ENCODE peak calls at places on chromosomes 6 and 20, in six cellular contexts. W is hepatocyte; Z is substantia nigra; G is mammary epithelial cell; M is OCI-LY7; U is CD8-positive, alpha-beta T cell. O is an unnamed sample.

GRCh38 chr20:49505518-49505917 is 23.1 kb upstream of the KCNB1 start:
- DNase-seq in W (peak), U (no peak), Z (peak), G (no peak), M (no peak), O (peak)

GRCh38 chr6:127301199-127301700 is 34.6 kb downstream of the RNF146 start:
- DNase-seq in M (no peak), U (no peak), Z (no peak), G (no peak), W (no peak), O (no peak)

GRCh38 chr20:52490715-52491430 is 299.3 kb upstream of the ZFP64 start:
- DNase-seq in M (no peak), G (peak), W (peak), Z (no peak), U (no peak), O (no peak)

GRCh38 chr6:76633259-76633658 is 560.8 kb upstream of the IMPG1 start:
- DNase-seq in W (no peak), M (no peak), U (no peak), G (no peak), Z (no peak), O (no peak)

GRCh38 chr20:43751167-43752050 is 24.6 kb upstream of the GTSF1L start:
- DNase-seq in U (no peak), Z (no peak), M (peak), G (peak), W (no peak), O (no peak)

GRCh38 chr20:43383026-43383795 is 74.5 kb upstream of the SRSF6 start:
- DNase-seq in U (no peak), Z (no peak), W (no peak), M (no peak), G (no peak), O (no peak)

GRCh38 chr6:149233056-149233715 is 84.3 kb upstream of the TAB2 start:
- DNase-seq in U (peak), Z (no peak), G (peak), M (no peak), W (peak), O (no peak)

GRCh38 chr6:6736753-6737654 is 148.5 kb downstream of the LY86 start:
- DNase-seq in W (peak), Z (peak), M (no peak), G (no peak), U (no peak), O (no peak)

GRCh38 chr6:44076366-44077200 is 50.7 kb downstream of the MRPL14 start:
- DNase-seq in G (no peak), Z (no peak), U (no peak), M (peak), W (peak), O (no peak)

GRCh38 chr6:146915671-146916127 is 288.5 kb upstream of the STXBP5 start:
- DNase-seq in W (no peak), G (peak), M (no peak), Z (no peak), U (no peak), O (no peak)

GRCh38 chr6:115456848-115457247 is 603.8 kb downstream of the FRK start:
- DNase-seq in Z (no peak), G (no peak), U (no peak), M (no peak), W (no peak), O (no peak)

GRCh38 chr6:8155259-8156012 is 53.1 kb upstream of the EEF1E1 start:
- DNase-seq in G (no peak), Z (no peak), W (no peak), U (no peak), M (no peak), O (no peak)

GRCh38 chr20:17742426-17743130 is 42.8 kb downstream of the BANF2 start:
- DNase-seq in G (no peak), U (no peak), M (no peak), W (no peak), Z (no peak), O (no peak)

GRCh38 chr6:87522686-87523085 is 49.9 kb downstream of the SLC35A1 start:
- DNase-seq in G (no peak), W (no peak), Z (no peak), M (no peak), U (no peak), O (no peak)

GRCh38 chr6:122652431-122652830 is 42.2 kb downstream of the PKIB start:
- DNase-seq in U (no peak), G (peak), M (no peak), W (peak), Z (no peak), O (no peak)

GRCh38 chr20:61118429-61119224 is 133.4 kb upstream of the CDH4 start:
- DNase-seq in W (no peak), U (no peak), G (no peak), M (no peak), Z (no peak), O (no peak)

GRCh38 chr20:22381812-22382416 is 202.5 kb downstream of the FOXA2 start:
- DNase-seq in Z (no peak), G (no peak), U (no peak), W (no peak), M (no peak), O (no peak)

GRCh38 chr6:131205891-131206290 is 70.6 kb downstream of the AKAP7 start:
- DNase-seq in M (no peak), G (no peak), Z (no peak), U (no peak), W (no peak), O (no peak)

GRCh38 chr6:149871182-149871581 is 7.0 kb upstream of the LRP11 start:
- DNase-seq in M (no peak), Z (no peak), W (no peak), G (no peak), U (no peak), O (no peak)

GRCh38 chr20:19849341-19850189 is 91.5 kb downstream of the RIN2 start:
- DNase-seq in G (no peak), Z (peak), M (no peak), U (no peak), W (peak), O (peak)

GRCh38 chr6:119575721-119576120 is 226.2 kb upstream of the MAN1A1 start:
- DNase-seq in M (no peak), W (no peak), U (no peak), G (peak), Z (no peak), O (no peak)

GRCh38 chr6:27687154-27688013 is 214.5 kb upstream of the ZNF184 start:
- DNase-seq in W (peak), G (peak), U (peak), M (peak), Z (peak), O (peak)

GRCh38 chr6:101070044-101070608 is 189.0 kb upstream of the ASCC3 start:
- DNase-seq in G (no peak), M (no peak), U (no peak), W (no peak), Z (no peak), O (no peak)

GRCh38 chr6:90790696-90791095 is 203.8 kb upstream of the MAP3K7 start:
- DNase-seq in W (peak), Z (no peak), G (peak), M (no peak), U (no peak), O (no peak)

GRCh38 chr6:112618796-112619195 is 271.7 kb downstream of the RFPL4B start:
- DNase-seq in U (no peak), Z (peak), G (no peak), M (no peak), W (peak), O (no peak)

GRCh38 chr20:14790771-14791517 is 453.5 kb upstream of the FLRT3 start:
- DNase-seq in W (no peak), M (no peak), G (peak), U (no peak), Z (no peak), O (no peak)

GRCh38 chr6:28158318-28158717 is 16.6 kb downstream of the ZKSCAN8 start:
- DNase-seq in U (no peak), Z (no peak), M (no peak), G (no peak), W (no peak), O (no peak)

GRCh38 chr6:11411592-11411991 is 126.0 kb upstream of the TMEM170B start:
- DNase-seq in W (no peak), Z (no peak), M (no peak), U (no peak), G (no peak), O (no peak)

GRCh38 chr6:119612871-119613515 is 263.4 kb upstream of the MAN1A1 start:
- DNase-seq in U (no peak), Z (no peak), G (peak), M (no peak), W (no peak), O (no peak)

GRCh38 chr20:63497138-63497945 is 1.5 kb downstream of the EEF1A2 start:
- DNase-seq in M (no peak), G (no peak), W (no peak), U (no peak), Z (no peak), O (no peak)

GRCh38 chr6:1778693-1779235 is 169.0 kb downstream of the FOXC1 start:
- DNase-seq in W (no peak), G (no peak), U (no peak), M (no peak), Z (no peak), O (no peak)
- H3K27ac ChIP-seq in W (no peak), G (no peak), U (no peak), M (no peak), Z (no peak), O (no peak)

DNA sequence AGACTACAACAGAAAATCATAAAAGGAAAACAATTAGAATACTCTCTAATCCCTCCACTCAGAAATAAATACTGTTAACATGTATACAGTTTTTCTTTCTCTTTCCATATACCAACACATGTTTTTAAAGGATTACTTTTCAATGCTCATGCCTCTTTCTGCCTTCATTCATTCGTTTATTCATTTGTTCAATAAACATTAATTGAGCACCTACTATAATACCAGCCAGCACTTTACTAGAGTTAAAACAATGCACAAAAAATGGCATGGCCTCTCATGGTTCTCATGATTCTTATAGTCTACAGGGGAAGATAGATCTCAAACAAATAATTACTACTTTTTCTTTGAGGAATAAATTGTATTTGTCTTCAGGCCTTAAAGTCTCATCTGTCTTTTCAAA is 70.3 kb upstream of the RIPOR2 start:
- DNase-seq in W (no peak), U (no peak), M (no peak), G (no peak), Z (no peak), O (no peak)
- H3K27ac ChIP-seq in W (peak), U (no peak), M (no peak), G (peak), Z (peak), O (peak)

DNA sequence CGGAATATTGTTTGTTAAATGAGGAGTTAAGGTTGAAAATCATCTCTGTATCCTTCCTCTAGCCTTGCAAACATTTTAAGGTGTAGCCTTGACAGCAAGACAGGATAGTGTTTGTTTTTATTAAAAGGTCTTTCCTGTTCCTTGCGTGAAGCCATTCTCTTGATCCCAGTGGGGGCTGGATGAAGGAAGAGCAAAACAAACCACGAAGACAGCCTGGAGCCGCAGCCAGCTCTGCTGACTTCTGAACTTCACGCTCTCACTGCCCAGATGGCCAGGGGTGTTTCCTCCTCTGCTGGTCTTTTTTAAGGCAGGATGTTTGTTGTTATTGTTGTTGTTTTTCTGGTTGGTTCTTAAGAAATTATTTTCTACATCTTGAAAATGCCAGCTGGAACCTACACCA is 156.4 kb downstream of the MTHFD1L start:
- DNase-seq in M (no peak), Z (no peak), G (no peak), W (no peak), U (no peak), O (no peak)
- H3K27ac ChIP-seq in M (no peak), Z (no peak), G (no peak), W (no peak), U (no peak), O (no peak)

GRCh38 chr6:3405679-3406078 is 51.2 kb downstream of the SLC22A23 start:
- DNase-seq in W (peak), U (no peak), Z (no peak), M (no peak), G (peak), O (no peak)
- H3K27ac ChIP-seq in W (peak), U (no peak), Z (no peak), M (no peak), G (no peak), O (no peak)

DNA sequence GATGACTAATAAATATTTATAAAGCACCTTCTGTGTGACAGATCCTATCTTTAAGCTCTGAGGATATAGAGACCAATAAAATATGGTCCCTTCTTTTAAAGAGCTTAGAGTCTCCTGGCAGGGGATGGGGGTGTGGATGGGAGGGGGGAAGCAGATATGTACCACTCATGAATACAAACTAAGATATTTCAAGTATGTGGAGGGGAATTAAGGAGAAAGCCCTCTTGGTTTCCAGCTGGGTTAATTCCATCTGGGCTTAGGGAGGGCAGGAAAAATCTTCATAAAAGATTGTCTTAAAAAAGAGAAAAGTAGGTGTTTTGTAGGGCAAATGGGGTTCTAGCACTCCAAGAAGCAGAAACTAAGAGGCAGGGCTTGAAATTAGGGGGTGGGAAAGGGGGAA is 21.6 kb upstream of the FBXO9 start:
- DNase-seq in U (no peak), Z (no peak), W (no peak), M (no peak), G (no peak), O (no peak)
- H3K27ac ChIP-seq in U (no peak), Z (no peak), W (no peak), M (no peak), G (peak), O (no peak)

GRCh38 chr6:45783716-45784115 is 231.9 kb downstream of the CLIC5 start:
- DNase-seq in Z (no peak), G (peak), U (no peak), W (no peak), M (no peak), O (no peak)

GRCh38 chr6:45775026-45775697 is 240.5 kb downstream of the CLIC5 start:
- DNase-seq in M (no peak), W (no peak), Z (no peak), G (no peak), U (no peak), O (no peak)

GRCh38 chr6:45786243-45786795 is 229.3 kb downstream of the CLIC5 start:
- DNase-seq in G (no peak), W (no peak), M (no peak), U (no peak), Z (no peak), O (no peak)

GRCh38 chr6:45784250-45784649 is 231.4 kb downstream of the CLIC5 start:
- DNase-seq in G (no peak), Z (no peak), U (no peak), W (no peak), M (no peak), O (no peak)

DNA sequence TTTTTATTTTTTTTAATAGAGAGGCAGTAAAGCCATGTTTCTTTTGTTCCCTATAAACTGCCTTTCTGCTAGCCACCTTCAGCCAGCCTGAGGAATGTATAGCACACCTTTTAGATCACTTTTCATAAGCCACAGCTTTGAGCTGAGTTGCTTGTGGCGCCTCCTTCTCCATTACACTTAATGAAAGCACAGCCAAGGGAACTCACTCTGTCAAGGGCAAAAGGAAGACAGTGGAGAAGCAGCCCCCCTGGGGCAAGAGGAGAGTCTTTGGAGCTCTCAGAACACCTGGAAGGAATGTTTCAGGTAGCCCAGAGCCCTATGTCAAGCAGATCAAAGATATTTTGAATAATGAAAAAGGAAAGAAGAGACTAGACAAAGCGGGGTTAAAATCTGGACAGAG is 235.1 kb downstream of the CLIC5 start:
- DNase-seq in G (no peak), U (no peak), W (no peak), Z (no peak), M (no peak), O (no peak)
- H3K27ac ChIP-seq in G (no peak), U (no peak), W (no peak), Z (no peak), M (no peak), O (no peak)

GRCh38 chr6:21915707-21916399 is 322.3 kb downstream of the SOX4 start:
- DNase-seq in M (no peak), U (no peak), W (no peak), Z (no peak), G (peak), O (no peak)
- H3K27ac ChIP-seq in M (no peak), U (no peak), W (no peak), Z (no peak), G (no peak), O (no peak)

DNA sequence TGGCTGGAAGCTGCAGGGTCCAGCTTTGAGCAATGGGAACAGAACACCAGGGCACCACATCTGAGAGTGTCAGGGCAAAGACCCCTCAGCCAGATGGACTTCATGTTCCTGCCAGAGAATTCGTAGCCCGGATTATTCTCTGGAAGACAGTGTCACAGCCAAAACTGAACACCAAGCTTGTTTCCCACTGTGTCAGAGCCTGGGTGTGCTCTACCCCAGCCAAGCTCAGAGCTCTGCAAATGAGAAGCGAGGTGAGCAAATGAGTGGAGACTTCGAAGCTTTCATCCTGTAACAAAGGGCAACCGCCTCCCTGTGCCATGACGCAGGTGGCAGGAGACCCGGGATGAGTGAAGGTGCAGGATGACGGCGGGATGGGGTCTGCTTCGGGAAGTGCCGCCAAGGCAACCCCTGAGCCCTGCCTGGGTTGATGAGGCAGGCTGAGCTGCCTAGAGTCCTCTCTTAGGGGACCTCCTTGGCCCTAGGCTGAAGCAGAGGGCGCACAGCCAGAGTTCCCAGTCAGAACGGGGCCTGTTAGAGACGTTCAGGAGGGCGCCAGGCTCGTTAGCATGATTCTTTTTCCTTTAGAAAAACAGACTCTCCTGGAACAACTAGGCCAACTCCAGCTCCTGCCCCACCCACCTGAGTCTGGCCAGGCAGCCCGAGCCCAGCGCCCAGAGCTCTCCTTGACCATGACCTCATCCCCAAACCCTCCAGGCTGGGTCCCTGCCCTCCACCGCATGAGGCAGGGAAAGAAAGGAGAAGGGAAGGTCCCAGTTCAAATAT is 187.7 kb downstream of the SOD2 start:
- DNase-seq in G (no peak), U (no peak), Z (no peak), W (no peak), M (no peak), O (no peak)
- H3K27ac ChIP-seq in G (no peak), U (no peak), Z (no peak), W (no peak), M (no peak), O (peak)

DNA sequence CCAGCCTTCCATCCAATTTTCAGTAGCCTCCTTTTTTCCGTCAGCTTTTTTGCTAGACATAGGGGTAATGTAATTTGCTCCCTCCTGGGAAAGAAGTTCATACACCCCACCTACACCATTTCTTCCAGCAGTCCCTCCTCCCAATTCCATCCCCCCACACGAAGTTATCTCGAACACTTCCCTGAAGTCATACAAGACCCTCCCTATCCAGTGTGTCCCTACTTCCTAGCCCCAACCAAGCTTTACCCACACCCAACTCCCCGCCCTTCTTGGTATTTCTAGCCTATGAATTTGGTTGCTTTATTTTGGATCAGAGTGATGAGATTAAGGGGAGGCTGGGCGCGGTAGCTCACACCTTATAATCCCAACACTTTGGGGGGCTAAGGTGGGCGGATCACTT is 1.0 kb downstream of the UBE2C start:
- DNase-seq in G (no peak), W (no peak), Z (no peak), M (no peak), U (no peak), O (no peak)
- H3K27ac ChIP-seq in G (peak), W (no peak), Z (no peak), M (peak), U (no peak), O (no peak)

GRCh38 chr20:25280051-25280573 is 32.2 kb downstream of the PYGB start:
- DNase-seq in G (no peak), M (peak), W (no peak), U (no peak), Z (no peak), O (no peak)

GRCh38 chr20:25277941-25278521 is 30.1 kb downstream of the PYGB start:
- DNase-seq in W (no peak), G (no peak), U (no peak), M (no peak), Z (no peak), O (no peak)

GRCh38 chr20:25278636-25279361 is 30.9 kb downstream of the PYGB start:
- DNase-seq in M (no peak), W (no peak), U (no peak), G (no peak), Z (no peak), O (no peak)

GRCh38 chr20:25280574-25281535 is 33.0 kb downstream of the PYGB start:
- DNase-seq in W (no peak), U (no peak), G (no peak), Z (no peak), M (no peak), O (no peak)

GRCh38 chr20:25279403-25279802 is 31.5 kb downstream of the PYGB start:
- DNase-seq in Z (no peak), G (no peak), W (no peak), M (no peak), U (no peak), O (no peak)
- H3K27ac ChIP-seq in Z (no peak), G (no peak), W (no peak), M (no peak), U (no peak), O (no peak)